ENCODE peak calls at places on chromosome 18, in five cellular contexts. X, V, D, K and N are unnamed samples.

GRCh38 chr18:22846088-22846683 is 86.9 kb upstream of the RBBP8 start:
- DNase-seq in X (no peak), V (no peak), D (no peak), K (no peak), N (no peak)

GRCh38 chr18:48029296-48029986 is 99.0 kb upstream of the SMAD2 start:
- DNase-seq in X (no peak), V (no peak), D (no peak), K (no peak), N (no peak)

GRCh38 chr18:811192-812122 is 585 bp downstream of the YES1 start:
- DNase-seq in X (no peak), V (no peak), D (peak), K (no peak), N (peak)

GRCh38 chr18:10973579-10974260 is 175.6 kb downstream of the PIEZO2 start:
- DNase-seq in X (no peak), V (no peak), D (no peak), K (peak), N (no peak)

GRCh38 chr18:58362027-58362575 is 266.8 kb downstream of the ALPK2 start:
- DNase-seq in X (peak), V (peak), D (no peak), K (peak), N (peak)

GRCh38 chr18:47168509-47168908 is 7.7 kb downstream of the IER3IP1 start:
- DNase-seq in X (no peak), V (no peak), D (no peak), K (no peak), N (no peak)

GRCh38 chr18:50313031-50313607 is 25.6 kb upstream of the CXXC1 start:
- DNase-seq in X (no peak), V (no peak), D (no peak), K (no peak), N (no peak)

GRCh38 chr18:8669571-8669970 is 35.8 kb upstream of the MTCL1 start:
- DNase-seq in X (no peak), V (no peak), D (no peak), K (no peak), N (no peak)

GRCh38 chr18:7946724-7947377 is 379.7 kb downstream of the PTPRM start:
- DNase-seq in X (no peak), V (peak), D (no peak), K (peak), N (peak)

GRCh38 chr18:49561377-49562193 is at the start of gene LIPG:
- DNase-seq in X (no peak), V (no peak), D (no peak), K (peak), N (no peak)

GRCh38 chr18:73101977-73102376 is 234.2 kb upstream of the NETO1 start:
- DNase-seq in X (no peak), V (no peak), D (no peak), K (no peak), N (no peak)

GRCh38 chr18:9017170-9017899 is 85.2 kb upstream of the NDUFV2 start:
- DNase-seq in X (peak), V (peak), D (peak), K (peak), N (peak)

GRCh38 chr18:22309191-22309590 is 108.5 kb downstream of the CTAGE1 start:
- DNase-seq in X (peak), V (peak), D (no peak), K (peak), N (peak)

GRCh38 chr18:38427234-38427633 is 861.6 kb upstream of the CELF4 start:
- DNase-seq in X (no peak), V (no peak), D (no peak), K (no peak), N (no peak)
- TF ChIP-seq CTCF in X (no peak), V (no peak), D (no peak), K (no peak), N (no peak)

GRCh38 chr18:53689886-53690285 is 534.6 kb downstream of the MBD2 start:
- DNase-seq in X (no peak), V (no peak), D (no peak), K (no peak), N (no peak)

GRCh38 chr18:53682796-53683195 is 541.7 kb downstream of the MBD2 start:
- DNase-seq in X (no peak), V (no peak), D (no peak), K (no peak), N (no peak)

DNA sequence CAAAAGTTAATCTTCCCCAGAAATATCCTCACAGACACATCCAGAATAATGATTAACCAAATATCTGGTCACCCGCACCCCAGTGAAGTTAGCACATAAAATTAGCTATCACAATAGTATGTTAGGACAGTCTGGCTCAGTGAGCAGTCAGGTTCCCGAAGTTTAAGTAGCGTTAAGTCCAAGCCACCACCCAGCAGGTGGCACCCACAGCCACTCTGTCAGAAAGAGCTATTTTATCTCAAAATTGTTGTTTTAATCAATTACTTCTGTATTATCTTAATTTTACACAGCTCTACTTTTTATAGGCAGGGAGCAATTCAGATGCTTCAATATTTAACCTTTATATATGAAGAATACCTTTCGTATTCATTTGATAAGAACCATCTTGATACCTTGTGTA is 537.5 kb downstream of the MBD2 start:
- DNase-seq in X (no peak), V (no peak), D (no peak), K (no peak), N (no peak)
- TF ChIP-seq CTCF in X (no peak), V (no peak), D (no peak), K (no peak), N (no peak)

GRCh38 chr18:56299740-56300139 is 338.7 kb downstream of the TXNL1 start:
- DNase-seq in X (no peak), V (no peak), D (no peak), K (no peak), N (no peak)

GRCh38 chr18:56302161-56302560 is 336.2 kb downstream of the TXNL1 start:
- DNase-seq in X (no peak), V (no peak), D (no peak), K (no peak), N (no peak)

GRCh38 chr18:56294484-56295183 is 343.8 kb downstream of the TXNL1 start:
- DNase-seq in X (no peak), V (no peak), D (no peak), K (no peak), N (no peak)

GRCh38 chr18:56296381-56296780 is 342.0 kb downstream of the TXNL1 start:
- DNase-seq in X (no peak), V (no peak), D (no peak), K (no peak), N (no peak)

GRCh38 chr18:56298935-56299334 is 339.5 kb downstream of the TXNL1 start:
- DNase-seq in X (no peak), V (no peak), D (no peak), K (peak), N (peak)
- TF ChIP-seq CTCF in X (peak), V (peak), D (no peak), K (peak), N (peak)

GRCh38 chr18:35376742-35377695 is at the start of gene ZNF396:
- DNase-seq in X (no peak), V (no peak), D (peak), K (peak), N (no peak)
- TF ChIP-seq CTCF in X (no peak), V (no peak), D (no peak), K (no peak), N (no peak)

GRCh38 chr18:67864677-67865340 is 348.3 kb upstream of the DSEL start:
- DNase-seq in X (peak), V (no peak), D (no peak), K (peak), N (peak)
- TF ChIP-seq CTCF in X (no peak), V (no peak), D (no peak), K (peak), N (peak)

GRCh38 chr18:12860530-12860929 is 23.5 kb downstream of the PTPN2 start:
- DNase-seq in X (no peak), V (no peak), D (no peak), K (no peak), N (no peak)
- TF ChIP-seq CTCF in X (no peak), V (no peak), D (no peak), K (no peak), N (no peak)

GRCh38 chr18:33918571-33918970 is 306.1 kb downstream of the NOL4 start:
- DNase-seq in X (no peak), V (no peak), D (no peak), K (no peak), N (no peak)

GRCh38 chr18:33914399-33914798 is 310.3 kb downstream of the NOL4 start:
- DNase-seq in X (no peak), V (no peak), D (no peak), K (no peak), N (no peak)

DNA sequence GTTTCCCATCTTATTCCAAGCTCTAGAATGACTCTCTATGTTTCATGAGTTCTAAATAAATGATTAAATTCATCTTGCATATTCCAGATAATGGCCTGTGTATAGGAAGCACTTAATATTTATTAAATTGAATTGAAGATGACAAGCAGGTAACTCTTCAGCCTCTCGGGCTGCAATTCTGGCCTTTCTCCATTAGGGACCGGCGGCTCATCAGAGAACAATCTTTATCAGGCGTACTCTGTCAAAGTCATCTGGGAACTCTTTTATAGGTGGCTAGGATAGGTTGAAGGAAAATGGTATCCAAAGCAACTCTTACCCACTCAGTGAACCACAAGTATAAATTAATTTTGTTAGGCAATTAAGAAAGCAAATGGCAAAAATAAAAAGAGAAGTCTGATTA is 308.5 kb downstream of the NOL4 start:
- DNase-seq in X (no peak), V (no peak), D (no peak), K (no peak), N (no peak)
- TF ChIP-seq CTCF in X (no peak), V (no peak), D (no peak), K (no peak), N (no peak)